ENCODE peak calls at places on chromosome 1, in five cellular contexts. B is mesenchymal stem cell, N is T-helper 17 cell, M is nucleus accumbens, G is ureter. O is an unnamed sample.

GRCh38 chr1:108896160-108897150 is 19.7 kb downstream of the GPSM2 start:
- DNase-seq in M (no peak), G (no peak), B (peak), N (no peak), O (no peak)

GRCh38 chr1:118249641-118250040 is 64.6 kb upstream of the SPAG17 start:
- DNase-seq in M (no peak), B (no peak), G (no peak), N (no peak), O (no peak)

GRCh38 chr1:16218674-16219071 is 6.2 kb upstream of the ARHGEF19 start:
- DNase-seq in G (no peak), M (no peak), N (no peak), B (no peak), O (no peak)

GRCh38 chr1:4702927-4703326 is 48.5 kb downstream of the AJAP1 start:
- DNase-seq in G (no peak), B (no peak), M (no peak), N (no peak), O (no peak)

GRCh38 chr1:7534061-7534825 is 236.9 kb upstream of the VAMP3 start:
- DNase-seq in B (peak), N (no peak), M (no peak), G (no peak), O (no peak)

GRCh38 chr1:63917571-63918394 is 144.0 kb downstream of the ROR1 start:
- DNase-seq in B (no peak), M (no peak), N (no peak), G (no peak), O (peak)

GRCh38 chr1:1264868-1265272 is 8.8 kb downstream of the UBE2J2 start:
- DNase-seq in G (no peak), N (no peak), B (peak), M (no peak), O (peak)

GRCh38 chr1:101394041-101394440 is 157.2 kb downstream of the S1PR1 start:
- DNase-seq in M (no peak), G (no peak), N (no peak), B (no peak), O (no peak)

GRCh38 chr1:223707270-223708000 is 4.9 kb upstream of the CAPN2 start:
- DNase-seq in G (peak), B (peak), M (no peak), N (no peak), O (no peak)

GRCh38 chr1:235270625-235271024 is 57.4 kb downstream of the ARID4B start:
- DNase-seq in B (peak), G (no peak), M (no peak), N (no peak), O (no peak)

GRCh38 chr1:110548381-110548780 is 29.4 kb upstream of the KCNA10 start:
- DNase-seq in M (no peak), G (no peak), N (no peak), B (peak), O (peak)

GRCh38 chr1:245091818-245092637 is 62.8 kb upstream of the KIF26B start:
- DNase-seq in M (no peak), G (peak), N (no peak), B (peak), O (no peak)

GRCh38 chr1:115319706-115320105 is 18.3 kb downstream of the NGF start:
- DNase-seq in G (no peak), B (no peak), N (no peak), M (no peak), O (no peak)

GRCh38 chr1:27436204-27437159 is 44.1 kb downstream of the GPR3 start:
- DNase-seq in B (peak), M (no peak), G (no peak), N (no peak), O (peak)

GRCh38 chr1:71049951-71050598 is 2.5 kb upstream of the PTGER3 start:
- DNase-seq in G (no peak), N (no peak), M (no peak), B (peak), O (peak)

O was measured in HuH-7.